ENCODE peak calls at places on chromosomes 5 and 9, in five cellular contexts. N, F, S, X and Y are unnamed samples.
A peak's percentile ranks its signal among the peaks of the same experiment; 100 is the strongest.

GRCh38 chr5:73447234-73448071 is 1.1 kb downstream of the FOXD1 start:
- DNase-seq in N (no peak), X (no peak), F (no peak), S (no peak), Y (no peak)

GRCh38 chr9:120152295-120152694 is 427.7 kb downstream of the CDK5RAP2 start:
- DNase-seq in F (no peak), N (no peak), S (no peak), X (no peak), Y (no peak)

GRCh38 chr9:118734696-118735095 is 634.5 kb downstream of the BRINP1 start:
- DNase-seq in X (no peak), S (no peak), N (no peak), F (no peak), Y (no peak)

GRCh38 chr9:137556069-137556838 is 4.6 kb downstream of the MRPL41 start:
- DNase-seq in S (no peak), X (no peak), F (no peak), N (no peak), Y (peak; percentile 63)

GRCh38 chr5:160183075-160183474 is 46.2 kb upstream of the FABP6 start:
- DNase-seq in S (no peak), N (no peak), F (peak; percentile 20), X (no peak), Y (no peak)

GRCh38 chr9:8961186-8961666 is 1161.6 kb upstream of the DMAC1 start:
- DNase-seq in F (no peak), N (peak; percentile 30), X (no peak), S (no peak), Y (no peak)

GRCh38 chr5:1540166-1540565 is 16.4 kb upstream of the LPCAT1 start:
- DNase-seq in X (no peak), S (no peak), F (no peak), N (peak; percentile 32), Y (no peak)

GRCh38 chr9:110688329-110688728 is 19.7 kb downstream of the MUSK start:
- DNase-seq in F (no peak), N (no peak), S (no peak), X (no peak), Y (no peak)

GRCh38 chr5:29897916-29898315 is 1295.6 kb upstream of the CDH6 start:
- DNase-seq in N (no peak), F (no peak), S (no peak), X (no peak), Y (no peak)

GRCh38 chr5:73917433-73917832 is 291.4 kb downstream of the ARHGEF28 start:
- DNase-seq in X (no peak), F (no peak), S (no peak), N (no peak), Y (peak; percentile 63)

GRCh38 chr9:75085640-75086039 is 2.3 kb downstream of the NMRK1 start:
- DNase-seq in F (no peak), X (no peak), S (no peak), N (no peak), Y (peak; percentile 50)

GRCh38 chr5:173315495-173316352 is 12.5 kb downstream of the STC2 start:
- DNase-seq in F (no peak), S (no peak), X (no peak), N (no peak), Y (peak; percentile 47)

GRCh38 chr5:172713809-172714490 is 57.0 kb downstream of the DUSP1 start:
- DNase-seq in N (no peak), S (no peak), F (no peak), X (no peak), Y (no peak)

GRCh38 chr5:154884424-154884823 is 26.0 kb downstream of the CNOT8 start:
- DNase-seq in F (no peak), X (no peak), N (no peak), S (no peak), Y (no peak)

GRCh38 chr9:35070823-35071813 is 1.3 kb downstream of the VCP start:
- DNase-seq in F (no peak), N (no peak), X (no peak), S (no peak), Y (no peak)

GRCh38 chr9:77977210-77977611 is 54.4 kb downstream of the GNAQ start:
- DNase-seq in F (peak; percentile 69), S (no peak), X (peak; percentile 22), N (peak; percentile 50), Y (no peak)

GRCh38 chr9:28841795-28842194 is 1268.5 kb upstream of the C9orf72 start:
- DNase-seq in F (no peak), X (no peak), S (no peak), N (no peak), Y (no peak)

GRCh38 chr5:77770293-77771005 is 5.7 kb downstream of the TBCA start:
- DNase-seq in S (no peak), X (no peak), N (no peak), F (no peak), Y (no peak)

GRCh38 chr9:133640580-133641395 is 4.6 kb downstream of the DBH start:
- DNase-seq in N (no peak), S (no peak), F (no peak), X (no peak), Y (no peak)